ENCODE peak calls at places on chromosomes 12 and 14, in eight cellular contexts. V is lung, K is mammary epithelial cell, A is body of pancreas, X is lower lobe of right lung, P is heart left ventricle, I is pancreas, M is fibroblast of lung. Q is an unnamed sample.

GRCh38 chr12:53383258-53383657 is 3.3 kb downstream of the SP1 start:
- DNase-seq in V (no peak), K (no peak), A (no peak), X (no peak), P (no peak), I (no peak), M (no peak), Q (no peak)

GRCh38 chr14:20680843-20681347 is 3.5 kb upstream of the RNASE4 start:
- DNase-seq in V (no peak), K (no peak), A (peak), X (no peak), P (no peak), I (no peak), M (no peak), Q (no peak)

GRCh38 chr12:91219511-91219910 is 36.9 kb upstream of the DCN start:
- DNase-seq in V (no peak), K (peak), A (no peak), X (no peak), P (no peak), I (no peak), M (peak), Q (peak)

GRCh38 chr12:6871052-6871957 is 1.8 kb downstream of the SPSB2 start:
- DNase-seq in V (no peak), K (peak), A (no peak), X (no peak), P (no peak), I (no peak), M (no peak), Q (no peak)

GRCh38 chr12:88638956-88639355 is 58.7 kb upstream of the KITLG start:
- DNase-seq in V (no peak), K (no peak), A (no peak), X (no peak), P (no peak), I (no peak), M (peak), Q (no peak)

GRCh38 chr12:2384029-2384386 is 331.2 kb downstream of the CACNA1C start:
- DNase-seq in V (no peak), K (no peak), A (no peak), X (no peak), P (no peak), I (no peak), M (no peak), Q (no peak)

GRCh38 chr12:121827351-121828099 is 23.7 kb downstream of the SETD1B start:
- DNase-seq in V (no peak), K (no peak), A (no peak), X (no peak), P (no peak), I (no peak), M (no peak), Q (no peak)

GRCh38 chr12:12645485-12645884 is 33.8 kb downstream of the CREBL2 start:
- DNase-seq in V (no peak), K (no peak), A (no peak), X (no peak), P (no peak), I (no peak), M (peak), Q (peak)

GRCh38 chr12:19574606-19575005 is 135.3 kb downstream of the AEBP2 start:
- DNase-seq in V (no peak), K (no peak), A (no peak), X (no peak), P (no peak), I (no peak), M (no peak), Q (no peak)

GRCh38 chr12:28568083-28568482 is 377.8 kb downstream of the CCDC91 start:
- DNase-seq in V (no peak), K (peak), A (no peak), X (no peak), P (no peak), I (no peak), M (peak), Q (peak)

GRCh38 chr14:95577067-95577800 is 42.4 kb downstream of the GLRX5 start:
- DNase-seq in V (no peak), K (no peak), A (no peak), X (no peak), P (no peak), I (no peak), M (no peak), Q (no peak)

DNA sequence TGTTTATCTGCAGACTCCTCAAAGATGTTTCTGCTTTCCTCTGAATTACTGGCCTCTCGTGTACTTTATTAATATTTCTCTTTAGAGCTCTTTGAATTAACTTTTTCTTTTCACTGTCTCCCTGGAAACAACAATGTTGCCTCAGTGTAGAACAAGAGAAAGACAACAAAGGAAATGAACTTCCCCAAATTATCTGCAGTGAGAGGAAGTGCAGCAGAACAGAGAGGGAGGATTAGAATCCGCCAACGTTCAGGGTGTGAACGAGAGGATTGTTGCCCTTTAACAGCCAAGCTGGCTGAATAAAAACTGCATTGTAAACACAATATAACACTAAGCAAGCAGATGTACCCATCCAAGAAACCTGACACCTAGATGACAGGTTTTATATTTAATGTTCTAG is 375.9 kb downstream of the GALC start:
- DNase-seq in V (no peak), K (no peak), A (no peak), X (no peak), P (no peak), I (no peak), M (no peak), Q (no peak)
- H3K27ac ChIP-seq in V (no peak), K (no peak), A (no peak), X (no peak), P (no peak), I (no peak), M (no peak), Q (no peak)

DNA sequence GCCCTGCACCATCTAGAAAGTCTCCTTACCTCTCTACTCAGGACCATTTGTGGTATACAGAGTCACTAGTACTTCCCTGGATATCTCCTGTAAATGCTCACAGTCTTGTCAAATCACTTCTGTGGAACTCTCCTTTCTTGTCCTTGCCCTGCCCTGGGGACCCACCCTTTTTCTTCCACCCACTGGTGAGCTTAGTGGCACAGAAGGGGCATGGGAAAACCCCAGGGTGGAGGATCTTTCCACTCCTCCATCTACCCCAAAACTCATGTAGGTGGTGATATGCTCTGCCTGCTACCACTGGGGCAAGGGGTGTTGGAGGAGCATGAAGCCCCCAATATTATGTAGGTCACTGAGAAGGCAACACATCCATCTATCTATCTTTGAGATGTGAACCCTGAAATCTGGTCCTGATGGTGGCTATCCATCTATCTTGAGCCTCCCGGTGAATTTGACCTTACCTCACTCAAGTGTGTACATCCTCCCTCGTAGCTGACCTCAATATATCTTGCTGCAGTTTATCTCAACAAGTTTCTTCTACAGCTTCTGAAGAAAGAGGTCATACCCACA is 943 bp downstream of the TESPA1 start:
- DNase-seq in V (no peak), K (no peak), A (no peak), X (no peak), P (no peak), I (no peak), M (no peak), Q (no peak)
- H3K4me3 ChIP-seq in V (no peak), K (no peak), A (no peak), X (peak), P (peak), I (no peak), M (no peak), Q (no peak)

GRCh38 chr14:73457050-73457934 is 1.1 kb downstream of the NUMB start:
- DNase-seq in V (peak), K (peak), A (peak), X (peak), P (peak), I (peak), M (peak), Q (no peak)

GRCh38 chr14:73460691-73461127 is 2.4 kb upstream of the NUMB start:
- DNase-seq in V (peak), K (peak), A (no peak), X (no peak), P (no peak), I (no peak), M (peak), Q (peak)

GRCh38 chr14:73457935-73458218 is 469 bp downstream of the NUMB start:
- DNase-seq in V (peak), K (peak), A (peak), X (peak), P (peak), I (no peak), M (no peak), Q (no peak)

GRCh38 chr14:73455294-73455693 is 3.1 kb downstream of the NUMB start:
- DNase-seq in V (no peak), K (no peak), A (no peak), X (no peak), P (no peak), I (no peak), M (no peak), Q (no peak)

GRCh38 chr14:73458219-73458976 is at the start of gene NUMB:
- DNase-seq in V (peak), K (peak), A (peak), X (peak), P (peak), I (peak), M (peak), Q (peak)
- TF ChIP-seq CTCF in V (no peak), K (no peak), A (peak), X (no peak), P (peak), I (no peak), M (no peak), Q (no peak)

DNA sequence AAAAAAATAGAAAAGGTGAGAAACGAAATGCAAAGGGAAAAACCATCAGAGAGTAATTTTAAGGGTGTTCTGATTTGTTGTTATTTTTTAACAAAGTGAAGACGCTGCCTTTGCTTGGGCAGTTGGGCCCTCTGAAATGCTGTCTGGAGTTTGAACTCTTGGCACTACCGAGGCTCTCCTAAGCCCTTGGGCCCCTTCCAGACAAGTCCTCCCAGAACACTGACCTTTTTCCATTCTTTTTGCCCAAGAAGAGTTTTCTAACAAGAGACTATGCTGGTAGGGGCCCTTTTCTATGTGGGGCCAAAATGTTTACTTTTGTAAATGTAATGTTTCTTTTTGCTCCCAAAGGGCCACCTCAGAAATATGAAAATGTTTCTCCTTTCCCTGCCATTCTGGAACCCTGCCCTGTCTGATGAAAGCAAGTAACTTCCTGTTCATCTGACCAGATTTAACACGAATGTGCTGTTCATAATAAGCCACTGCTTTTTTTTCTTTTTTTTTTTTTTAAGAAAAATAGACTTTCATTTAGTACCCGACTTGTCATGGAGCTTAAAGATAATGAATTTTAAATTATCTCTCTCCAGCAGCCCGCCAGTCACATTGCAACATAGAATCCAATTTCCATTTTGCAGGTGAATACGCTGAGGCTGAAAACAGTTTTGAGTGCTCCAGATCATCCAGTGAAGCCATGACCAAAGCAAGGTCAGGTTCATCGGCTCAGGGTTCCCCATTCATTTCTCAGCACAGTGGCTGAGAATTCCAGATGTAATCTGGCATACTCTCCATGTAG is 170.0 kb downstream of the DPF3 start:
- DNase-seq in V (no peak), K (no peak), A (no peak), X (no peak), P (no peak), I (no peak), M (peak), Q (no peak)
- H3K27ac ChIP-seq in V (no peak), K (no peak), A (no peak), X (no peak), P (peak), I (no peak), M (no peak), Q (no peak)

GRCh38 chr14:68975667-68976066 is 3.4 kb downstream of the ACTN1 start:
- DNase-seq in V (no peak), K (peak), A (no peak), X (no peak), P (no peak), I (no peak), M (peak), Q (peak)

GRCh38 chr14:68973639-68974038 is 5.5 kb downstream of the ACTN1 start:
- DNase-seq in V (no peak), K (no peak), A (no peak), X (no peak), P (no peak), I (no peak), M (no peak), Q (no peak)

GRCh38 chr14:68976160-68977067 is 2.7 kb downstream of the ACTN1 start:
- DNase-seq in V (no peak), K (peak), A (peak), X (no peak), P (no peak), I (no peak), M (peak), Q (no peak)

GRCh38 chr14:68972507-68973272 is 6.4 kb downstream of the ACTN1 start:
- DNase-seq in V (no peak), K (no peak), A (no peak), X (no peak), P (no peak), I (no peak), M (peak), Q (no peak)

GRCh38 chr14:68974759-68975347 is 4.2 kb downstream of the ACTN1 start:
- DNase-seq in V (no peak), K (no peak), A (no peak), X (no peak), P (no peak), I (no peak), M (no peak), Q (no peak)
- H3K4me3 ChIP-seq in V (no peak), K (peak), A (no peak), X (no peak), P (peak), I (no peak), M (no peak), Q (no peak)